ENCODE peak calls at places on chromosomes 13 and 19, in four cellular contexts. O is H54, G is AG04450, Q is hepatic stellate cell. L is an unnamed sample.

GRCh38 chr19:39671739-39672363 is 16.1 kb downstream of the LGALS16 start:
- DNase-seq in O (peak; percentile 27), G (no peak), Q (peak; percentile 11), L (peak; percentile 17)

GRCh38 chr19:32287811-32288227 is 57.6 kb upstream of the ZNF507 start:
- DNase-seq in O (peak; percentile 49), G (peak; percentile 10), Q (peak; percentile 34), L (no peak)

GRCh38 chr13:20436505-20436904 is 89.2 kb downstream of the CRYL1 start:
- DNase-seq in O (no peak), G (no peak), Q (no peak), L (no peak)

GRCh38 chr13:59458908-59459579 is 704.7 kb downstream of the DIAPH3 start:
- DNase-seq in O (peak; percentile 5), G (peak; percentile 49), Q (no peak), L (no peak)

GRCh38 chr19:39858541-39858940 is 12.4 kb upstream of the FBL start:
- DNase-seq in O (no peak), G (no peak), Q (no peak), L (no peak)

GRCh38 chr13:102197193-102197592 is 204.7 kb downstream of the FGF14 start:
- DNase-seq in O (no peak), G (no peak), Q (no peak), L (no peak)

GRCh38 chr13:38888309-38888708 is 102.3 kb downstream of the STOML3 start:
- DNase-seq in O (no peak), G (no peak), Q (no peak), L (peak; percentile 54)

GRCh38 chr19:2462635-2463421 is 6.1 kb upstream of the LMNB2 start:
- DNase-seq in O (peak; percentile 90), G (peak; percentile 86), Q (peak; percentile 92), L (peak; percentile 88)

GRCh38 chr19:17183858-17184271 is 31.3 kb upstream of the USE1 start:
- DNase-seq in O (no peak), G (no peak), Q (no peak), L (no peak)

GRCh38 chr19:34824686-34825085 is 51.7 kb upstream of the ZNF599 start:
- DNase-seq in O (no peak), G (no peak), Q (no peak), L (no peak)

GRCh38 chr13:80778302-80778701 is 437.4 kb upstream of the SPRY2 start:
- DNase-seq in O (no peak), G (no peak), Q (no peak), L (no peak)

GRCh38 chr13:112606125-112607001 is 18.4 kb upstream of the TUBGCP3 start:
- DNase-seq in O (peak; percentile 99), G (peak; percentile 57), Q (peak; percentile 92), L (peak; percentile 52)

GRCh38 chr19:49860716-49861100 is 6.7 kb downstream of the PNKP start:
- DNase-seq in O (no peak), G (no peak), Q (no peak), L (no peak)

GRCh38 chr13:76937416-76937815 is 10.9 kb upstream of the ACOD1 start:
- DNase-seq in O (peak; percentile 42), G (peak; percentile 88), Q (peak; percentile 49), L (peak; percentile 60)

GRCh38 chr19:48613852-48614435 is 932 bp downstream of the FAM83E start:
- DNase-seq in O (no peak), G (no peak), Q (no peak), L (no peak)

GRCh38 chr13:78712866-78713265 is 53.9 kb upstream of the OBI1 start:
- DNase-seq in O (no peak), G (no peak), Q (no peak), L (no peak)

GRCh38 chr19:3586124-3586626 is 897 bp downstream of the GIPC3 start:
- DNase-seq in O (no peak), G (no peak), Q (no peak), L (no peak)

GRCh38 chr19:1676351-1677266 is 24.2 kb upstream of the TCF3 start:
- DNase-seq in O (no peak), G (no peak), Q (no peak), L (no peak)

GRCh38 chr13:29594710-29595379 is 643 bp downstream of the SLC7A1 start:
- DNase-seq in O (no peak), G (peak; percentile 2), Q (peak; percentile 71), L (peak; percentile 22)

GRCh38 chr19:46975918-46976782 is 43.5 kb upstream of the NPAS1 start:
- DNase-seq in O (peak; percentile 57), G (peak; percentile 73), Q (peak; percentile 92), L (peak; percentile 96)

GRCh38 chr19:5349041-5349440 is 8.4 kb upstream of the PTPRS start:
- DNase-seq in O (no peak), G (no peak), Q (no peak), L (no peak)

GRCh38 chr19:45590300-45591003 is 5.8 kb upstream of the OPA3 start:
- DNase-seq in O (no peak), G (no peak), Q (no peak), L (no peak)

L was measured in RCC 7860.